ENCODE peak calls at places on chromosomes 13 and 19, in six cellular contexts. M is brain microvascular endothelial cell, U is spleen, Q is IMR-90, Z is esophagus muscularis mucosa, W is WERI-Rb-1. F is an unnamed sample.

GRCh38 chr19:547117-547516 is 3.3 kb downstream of the GZMM start:
- DNase-seq in M (no peak), U (no peak), Q (no peak), Z (no peak), W (no peak), F (no peak)

GRCh38 chr19:44517146-44517545 is 12.3 kb downstream of the CEACAM20 start:
- DNase-seq in M (no peak), U (no peak), Q (peak; percentile 13), Z (no peak), W (no peak), F (no peak)

GRCh38 chr13:44329909-44330545 is 43.6 kb upstream of the SERP2 start:
- DNase-seq in M (no peak), U (no peak), Q (no peak), Z (peak; percentile 60), W (no peak), F (no peak)

GRCh38 chr19:55161571-55162322 is 4.2 kb upstream of the TNNI3 start:
- DNase-seq in M (no peak), U (no peak), Q (no peak), Z (no peak), W (no peak), F (no peak)

GRCh38 chr13:39370554-39370953 is 232.4 kb downstream of the LHFPL6 start:
- DNase-seq in M (no peak), U (no peak), Q (peak; percentile 40), Z (no peak), W (no peak), F (peak; percentile 78)

GRCh38 chr13:81929988-81930387 is 1589.1 kb upstream of the SPRY2 start:
- DNase-seq in M (no peak), U (no peak), Q (no peak), Z (no peak), W (no peak), F (no peak)

GRCh38 chr13:90068658-90069057 is 1278.8 kb upstream of the MIR17HG start:
- DNase-seq in M (no peak), U (no peak), Q (no peak), Z (no peak), W (no peak), F (no peak)

GRCh38 chr19:10227215-10227971 is 3.7 kb downstream of the S1PR2 start:
- DNase-seq in M (no peak), U (no peak), Q (no peak), Z (no peak), W (no peak), F (no peak)

GRCh38 chr19:33394006-33394722 is 20.7 kb downstream of the CEBPG start:
- DNase-seq in M (peak; percentile 53), U (peak; percentile 78), Q (peak; percentile 69), Z (no peak), W (no peak), F (peak; percentile 93)

GRCh38 chr19:411723-412355 is 2.9 kb upstream of the C2CD4C start:
- DNase-seq in M (no peak), U (peak; percentile 49), Q (no peak), Z (no peak), W (peak; percentile 8), F (no peak)

GRCh38 chr19:53549354-53549753 is 11.4 kb downstream of the ZNF331 start:
- DNase-seq in M (peak; percentile 28), U (no peak), Q (peak; percentile 68), Z (no peak), W (no peak), F (peak; percentile 93)

GRCh38 chr19:6776999-6777398 is 4.5 kb downstream of the VAV1 start:
- DNase-seq in M (no peak), U (no peak), Q (no peak), Z (no peak), W (no peak), F (no peak)

GRCh38 chr13:99859178-99860177 is 112.1 kb downstream of the ZIC5 start:
- DNase-seq in M (no peak), U (no peak), Q (no peak), Z (peak; percentile 84), W (no peak), F (no peak)

GRCh38 chr19:1618157-1619093 is 13.2 kb upstream of the UQCR11 start:
- DNase-seq in M (no peak), U (no peak), Q (no peak), Z (no peak), W (peak; percentile 71), F (peak; percentile 17)

GRCh38 chr19:39795001-39795400 is 16.3 kb downstream of the LEUTX start:
- DNase-seq in M (no peak), U (no peak), Q (no peak), Z (no peak), W (no peak), F (no peak)

GRCh38 chr19:38228491-38229439 is 4.7 kb upstream of the DPF1 start:
- DNase-seq in M (no peak), U (no peak), Q (no peak), Z (no peak), W (peak; percentile 80), F (no peak)

GRCh38 chr19:55368701-55369563 is 1.3 kb downstream of the IL11 start:
- DNase-seq in M (peak; percentile 16), U (no peak), Q (peak; percentile 49), Z (no peak), W (peak; percentile 42), F (peak; percentile 71)

GRCh38 chr13:46489586-46490023 is 63.4 kb upstream of the LRCH1 start:
- DNase-seq in M (peak; percentile 67), U (no peak), Q (peak; percentile 67), Z (no peak), W (no peak), F (peak; percentile 92)

GRCh38 chr19:41521860-41522555 is 54.0 kb upstream of the CEACAM21 start:
- DNase-seq in M (no peak), U (peak; percentile 88), Q (no peak), Z (no peak), W (no peak), F (no peak)

GRCh38 chr13:38763446-38764381 is 76.8 kb downstream of the FREM2 start:
- DNase-seq in M (peak; percentile 28), U (no peak), Q (peak; percentile 33), Z (no peak), W (peak; percentile 18), F (peak; percentile 42)

GRCh38 chr19:40443930-40444180 is 280 bp downstream of the SERTAD3 start:
- DNase-seq in M (no peak), U (no peak), Q (no peak), Z (no peak), W (no peak), F (peak; percentile 16)

GRCh38 chr13:31044658-31045620 is 112.5 kb downstream of the TEX26 start:
- DNase-seq in M (no peak), U (no peak), Q (no peak), Z (no peak), W (no peak), F (no peak)
- TF ChIP-seq CTCF in M (peak; percentile 2), U (peak; percentile 46), Q (no peak), Z (no peak), W (no peak), F (no peak)

GRCh38 chr13:114341003-114341777 is 26.9 kb downstream of the CHAMP1 start:
- DNase-seq in M (no peak), U (no peak), Q (no peak), Z (no peak), W (no peak), F (no peak)

GRCh38 chr13:114338959-114339358 is 24.7 kb downstream of the CHAMP1 start:
- DNase-seq in M (no peak), U (no peak), Q (no peak), Z (no peak), W (no peak), F (no peak)

GRCh38 chr13:114334305-114335053 is 20.2 kb downstream of the CHAMP1 start:
- DNase-seq in M (no peak), U (no peak), Q (no peak), Z (no peak), W (no peak), F (no peak)

GRCh38 chr13:114339779-114340534 is 25.7 kb downstream of the CHAMP1 start:
- DNase-seq in M (no peak), U (no peak), Q (peak; percentile 30), Z (no peak), W (peak; percentile 62), F (peak; percentile 66)
- H3K4me3 ChIP-seq in M (no peak overlapping the region), U (no peak overlapping the region), Q (no peak overlapping the region), Z (no peak overlapping the region), W (no peak overlapping the region), F (no peak overlapping the region)

GRCh38 chr13:80054806-80055205 is 286.1 kb downstream of the SPRY2 start:
- DNase-seq in M (no peak), U (no peak), Q (peak; percentile 73), Z (no peak), W (no peak), F (peak; percentile 20)
- TF ChIP-seq CTCF in M (no peak), U (no peak), Q (no peak), Z (no peak), W (no peak), F (no peak)

GRCh38 chr19:3154957-3155736 is 19.3 kb downstream of the GNA15 start:
- DNase-seq in M (peak; percentile 100), U (peak; percentile 88), Q (peak; percentile 99), Z (no peak), W (no peak), F (peak; percentile 99)
- H3K4me3 ChIP-seq in M (no peak overlapping the region), U (no peak overlapping the region), Q (no peak overlapping the region), Z (no peak overlapping the region), W (no peak overlapping the region), F (peak overlapping the region; percentile 22)

DNA sequence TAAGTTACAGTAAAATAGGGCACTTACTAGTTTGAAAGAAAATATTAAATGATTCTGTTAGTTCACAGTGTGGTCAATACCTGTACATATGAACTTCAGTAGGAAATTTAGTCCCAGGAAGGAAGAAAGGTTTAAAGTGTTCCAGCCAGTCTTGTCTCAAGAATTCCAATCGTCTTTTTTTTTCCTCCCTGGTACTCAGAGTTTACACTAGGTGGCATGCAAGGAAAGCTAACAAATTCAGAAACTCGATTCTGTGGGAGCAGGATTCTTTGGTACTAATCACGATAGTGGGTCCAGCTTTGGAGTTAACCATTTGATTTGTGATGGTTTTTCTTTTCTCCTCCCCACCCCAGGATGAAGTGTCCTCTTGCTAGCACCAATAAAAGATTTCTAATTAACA is 43.6 kb downstream of the POLR1D start:
- DNase-seq in M (no peak), U (no peak), Q (peak; percentile 20), Z (no peak), W (no peak), F (peak; percentile 6)
- TF ChIP-seq CTCF in M (peak; percentile 26), U (no peak), Q (no peak), Z (peak; percentile 34), W (peak; percentile 9), F (peak; percentile 36)

GRCh38 chr19:18518639-18519038 is 3.2 kb downstream of the ELL start:
- DNase-seq in M (no peak), U (no peak), Q (no peak), Z (no peak), W (no peak), F (no peak)
- H3K4me3 ChIP-seq in M (no peak overlapping the region), U (no peak overlapping the region), Q (no peak overlapping the region), Z (no peak overlapping the region), W (no peak overlapping the region), F (no peak overlapping the region)

DNA sequence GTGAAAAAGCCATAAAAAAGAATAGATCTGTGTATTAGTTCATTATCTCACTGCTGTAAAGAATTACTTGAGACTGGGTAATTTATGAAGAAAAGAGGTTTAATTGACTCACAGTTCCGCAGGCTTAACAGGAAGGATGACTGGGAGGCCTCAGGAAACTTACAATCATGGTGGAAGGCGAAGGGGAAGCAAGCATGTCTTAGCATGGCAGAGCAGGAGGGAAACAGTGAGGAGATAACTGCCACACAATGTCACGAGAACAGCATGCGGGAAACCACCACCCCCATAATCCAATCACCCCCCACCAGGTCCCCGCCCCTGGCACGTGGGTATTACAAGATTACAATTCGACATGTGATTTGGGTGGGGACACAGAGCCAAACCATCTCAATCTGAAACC is 39.1 kb upstream of the EEF1AKMT1 start:
- DNase-seq in M (no peak), U (no peak), Q (no peak), Z (no peak), W (no peak), F (no peak)
- TF ChIP-seq CTCF in M (no peak), U (no peak), Q (no peak), Z (no peak), W (no peak), F (no peak)